ENCODE peak calls at places on chromosomes 7 and 10, in five cellular contexts. H, Y, B, X and L are unnamed samples.

GRCh38 chr10:110865184-110865803 is 6.4 kb upstream of the PDCD4 start:
- DNase-seq in H (peak; percentile 58), Y (no peak), B (no peak), X (no peak), L (no peak)

GRCh38 chr10:42937048-42937447 is 139.8 kb upstream of the RET start:
- DNase-seq in H (no peak), Y (no peak), B (no peak), X (no peak), L (no peak)

GRCh38 chr7:140697447-140698143 is 1.1 kb downstream of the NDUFB2 start:
- DNase-seq in H (no peak), Y (no peak), B (no peak), X (no peak), L (no peak)

GRCh38 chr10:85177767-85178166 is 849.4 kb downstream of the CCSER2 start:
- DNase-seq in H (no peak), Y (no peak), B (no peak), X (no peak), L (no peak)

GRCh38 chr7:103613655-103614642 is 167.9 kb upstream of the SLC26A5 start:
- DNase-seq in H (peak; percentile 4), Y (no peak), B (no peak), X (no peak), L (no peak)

GRCh38 chr10:89085153-89085552 is 94.6 kb downstream of the FAS start:
- DNase-seq in H (no peak), Y (no peak), B (no peak), X (no peak), L (no peak)

GRCh38 chr10:46028584-46029570 is 1.5 kb downstream of the NCOA4 start:
- DNase-seq in H (peak; percentile 80), Y (peak; percentile 22), B (no peak), X (peak; percentile 65), L (peak; percentile 66)

GRCh38 chr10:5146920-5147254 is 38.1 kb downstream of the AKR1C8 start:
- DNase-seq in H (no peak), Y (no peak), B (no peak), X (no peak), L (no peak)

GRCh38 chr7:139543801-139544603 is 20.5 kb downstream of the CLEC2L start:
- DNase-seq in H (no peak), Y (no peak), B (no peak), X (no peak), L (no peak)

GRCh38 chr10:74827045-74827441 is 643 bp downstream of the KAT6B start:
- DNase-seq in H (no peak), Y (no peak), B (no peak), X (no peak), L (no peak)

GRCh38 chr7:42677751-42678231 is 234.1 kb downstream of the C7orf25 start:
- DNase-seq in H (peak; percentile 90), Y (no peak), B (no peak), X (no peak), L (no peak)

GRCh38 chr7:87600130-87601124 is at the start of gene ABCB1:
- DNase-seq in H (peak; percentile 15), Y (peak; percentile 49), B (peak; percentile 40), X (peak; percentile 55), L (peak; percentile 74)

GRCh38 chr7:29342761-29343160 is 148.2 kb downstream of the CHN2 start:
- DNase-seq in H (peak; percentile 57), Y (no peak), B (no peak), X (no peak), L (no peak)

GRCh38 chr7:32293833-32294232 is 196.3 kb downstream of the LSM5 start:
- DNase-seq in H (no peak), Y (no peak), B (no peak), X (no peak), L (no peak)

GRCh38 chr10:50579491-50580259 is 44.1 kb downstream of the SGMS1 start:
- DNase-seq in H (no peak), Y (no peak), B (no peak), X (no peak), L (no peak)

GRCh38 chr7:33185786-33186185 is 56.4 kb downstream of the BBS9 start:
- DNase-seq in H (peak; percentile 74), Y (no peak), B (peak; percentile 15), X (no peak), L (peak; percentile 53)

GRCh38 chr7:157663061-157663863 is 326.5 kb downstream of the DNAJB6 start:
- DNase-seq in H (no peak), Y (no peak), B (no peak), X (no peak), L (no peak)

GRCh38 chr7:135326636-135327280 is 93.1 kb downstream of the STRA8 start:
- DNase-seq in H (peak; percentile 40), Y (no peak), B (no peak), X (no peak), L (no peak)

DNA sequence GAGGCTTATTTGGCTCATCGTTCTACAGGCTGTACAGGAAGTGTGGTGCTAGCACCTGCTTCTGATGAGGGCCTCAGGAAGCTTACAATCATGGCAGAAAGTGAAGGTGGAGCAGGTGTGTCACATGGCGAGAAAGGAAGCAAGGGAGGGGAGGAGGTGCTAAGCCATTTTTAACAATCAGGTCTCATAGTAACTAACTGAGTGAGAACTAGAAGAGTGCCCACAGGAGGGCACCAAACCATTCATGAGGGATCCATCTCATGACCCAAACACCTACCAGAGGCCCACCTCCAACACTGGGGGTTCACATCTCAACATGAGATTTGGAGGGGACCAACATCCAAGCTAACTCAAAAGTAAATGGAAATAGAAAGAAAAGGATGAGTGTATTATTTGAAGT is 78.1 kb downstream of the CXCL12 start:
- DNase-seq in H (no peak), Y (no peak), B (no peak), X (no peak), L (no peak)
- TF ChIP-seq CTCF in H (no peak), Y (no peak), B (no peak), X (no peak), L (no peak)

GRCh38 chr7:24496031-24496430 is 77.2 kb upstream of the PALS2 start:
- DNase-seq in H (no peak), Y (no peak), B (no peak), X (no peak), L (no peak)

GRCh38 chr7:24498439-24498838 is 74.8 kb upstream of the PALS2 start:
- DNase-seq in H (no peak), Y (no peak), B (no peak), X (no peak), L (no peak)

GRCh38 chr7:24492576-24492975 is 80.7 kb upstream of the PALS2 start:
- DNase-seq in H (no peak), Y (no peak), B (no peak), X (no peak), L (no peak)

GRCh38 chr7:24500599-24501451 is 72.4 kb upstream of the PALS2 start:
- DNase-seq in H (no peak), Y (no peak), B (no peak), X (no peak), L (no peak)

DNA sequence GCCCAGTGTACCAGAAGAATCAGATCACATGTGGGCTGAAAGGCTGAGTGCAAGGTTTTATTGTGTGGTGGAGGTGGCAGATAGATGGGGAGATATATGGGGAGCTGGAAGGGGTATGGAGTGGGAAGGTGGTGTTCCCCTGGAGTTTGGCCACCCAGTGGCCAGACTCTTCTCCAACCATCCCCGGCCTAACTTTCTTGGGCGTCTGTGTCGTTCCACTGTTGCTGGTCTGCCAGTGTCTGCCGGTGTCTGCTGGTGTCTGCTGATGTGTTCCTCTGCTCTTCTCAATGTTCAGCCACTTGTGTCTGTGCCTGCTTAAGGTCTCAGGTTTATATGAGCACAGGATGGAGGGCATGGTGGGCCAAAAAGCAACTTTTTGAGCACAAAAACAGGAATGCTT is 78.4 kb upstream of the PALS2 start:
- DNase-seq in H (no peak), Y (no peak), B (no peak), X (no peak), L (no peak)
- TF ChIP-seq CTCF in H (no peak), Y (no peak), B (no peak), X (no peak), L (no peak)

GRCh38 chr10:44353721-44354120 is 31.2 kb downstream of the CXCL12 start:
- DNase-seq in H (no peak), Y (no peak), B (no peak), X (no peak), L (no peak)

GRCh38 chr10:44358080-44358771 is 26.7 kb downstream of the CXCL12 start:
- DNase-seq in H (no peak), Y (no peak), B (no peak), X (no peak), L (no peak)

GRCh38 chr10:44356139-44357115 is 28.5 kb downstream of the CXCL12 start:
- DNase-seq in H (no peak), Y (no peak), B (no peak), X (no peak), L (no peak)

GRCh38 chr10:44355630-44356029 is 29.3 kb downstream of the CXCL12 start:
- DNase-seq in H (no peak), Y (no peak), B (no peak), X (no peak), L (no peak)

DNA sequence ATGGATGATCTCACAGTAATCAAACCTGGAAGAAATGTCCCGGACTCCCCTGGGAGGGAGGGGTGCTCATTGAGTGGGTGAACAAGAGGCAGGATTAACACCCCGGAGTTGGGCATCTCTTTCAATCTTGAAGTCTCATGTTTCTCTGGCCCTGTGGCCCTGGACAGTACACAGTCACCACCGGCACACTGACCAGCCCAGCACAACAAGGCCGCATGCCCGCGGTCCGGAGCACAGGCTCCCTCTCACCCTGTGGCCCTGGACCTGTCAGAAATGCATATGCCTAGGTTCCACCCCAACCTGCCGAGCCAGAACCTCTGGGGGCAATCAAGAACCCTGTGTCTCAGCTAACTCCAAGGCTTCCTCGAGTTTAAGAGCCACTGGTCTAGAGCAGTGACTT is 27.8 kb downstream of the CXCL12 start:
- DNase-seq in H (no peak), Y (no peak), B (no peak), X (no peak), L (no peak)
- TF ChIP-seq CTCF in H (no peak), Y (no peak), B (no peak), X (no peak), L (no peak)

DNA sequence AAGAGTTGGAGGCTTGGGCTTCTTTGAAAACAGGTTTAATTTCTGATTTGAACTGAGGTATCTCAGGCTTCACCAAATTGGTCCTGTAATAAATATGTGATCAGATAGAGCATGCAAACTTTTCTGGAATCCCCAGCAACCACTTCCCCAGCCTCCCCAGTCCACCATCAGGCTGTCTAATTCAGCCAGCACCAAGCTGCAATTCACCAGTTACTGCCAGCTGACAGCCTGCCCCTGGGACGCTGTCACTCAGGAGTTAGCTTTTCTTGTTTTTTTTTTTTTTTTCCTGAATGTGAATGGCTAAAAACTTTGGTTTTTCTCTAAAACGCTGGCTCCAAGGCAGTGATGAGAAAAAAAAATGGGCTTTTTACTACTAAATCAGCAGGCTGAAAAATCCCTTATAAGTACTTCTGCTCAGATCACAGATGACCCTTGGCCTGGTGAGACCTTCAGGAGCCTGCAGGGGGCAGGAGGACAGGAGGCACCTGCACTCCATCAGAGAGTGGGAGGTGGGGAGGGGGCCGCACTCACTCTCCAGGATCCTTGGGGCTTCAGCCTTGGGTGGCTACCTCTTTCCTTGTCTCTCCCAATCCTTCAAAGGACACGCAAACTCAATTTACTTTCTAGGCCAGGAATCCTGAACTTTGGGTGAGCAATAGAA is 349.4 kb downstream of the GATA3 start:
- DNase-seq in H (no peak), Y (no peak), B (peak; percentile 30), X (no peak), L (no peak)
- TF ChIP-seq CTCF in H (peak; percentile 1), Y (no peak), B (no peak), X (no peak), L (peak; percentile 6)